ENCODE peak calls at places on chromosomes 12 and 14, in five cellular contexts. P is CD8-positive, alpha-beta memory T cell; Q is neural progenitor cell; R is tibial artery; X is pancreas. A is an unnamed sample. For H3K4me1, the result is how much of the 10 kb centered on the place peaks cover.

GRCh38 chr14:41532255-41532654 is 74.4 kb upstream of the LRFN5 start:
- DNase-seq in X (no peak), R (no peak), Q (no peak), P (no peak), A (no peak)

GRCh38 chr12:42936991-42937390 is 347.4 kb upstream of the PRICKLE1 start:
- DNase-seq in Q (no peak), X (no peak), P (no peak), R (no peak), A (no peak)

GRCh38 chr14:75566321-75566720 is 12.1 kb upstream of the FLVCR2 start:
- DNase-seq in R (no peak), X (no peak), Q (no peak), P (no peak), A (peak)

GRCh38 chr14:36264107-36264506 is 56.3 kb downstream of the MBIP start:
- DNase-seq in R (no peak), P (no peak), X (no peak), Q (no peak), A (no peak)

GRCh38 chr12:42094277-42094676 is 50.4 kb downstream of the GXYLT1 start:
- DNase-seq in Q (no peak), R (no peak), P (peak), X (no peak), A (peak)

GRCh38 chr12:69555461-69555860 is 29.8 kb upstream of the CCT2 start:
- DNase-seq in R (no peak), Q (no peak), X (no peak), P (no peak), A (no peak)

GRCh38 chr12:55142896-55143870 is 17.0 kb downstream of the OR9K2 start:
- DNase-seq in Q (peak), R (no peak), P (peak), X (peak), A (peak)

GRCh38 chr12:92753976-92754885 is 51.4 kb downstream of the PLEKHG7 start:
- DNase-seq in X (no peak), P (no peak), Q (no peak), R (no peak), A (no peak)

GRCh38 chr12:22257100-22257499 is 77.4 kb downstream of the ST8SIA1 start:
- DNase-seq in R (no peak), P (no peak), Q (no peak), X (no peak), A (no peak)

GRCh38 chr12:111867531-111867930 is 25.5 kb downstream of the MAPKAPK5 start:
- DNase-seq in Q (no peak), R (no peak), X (no peak), P (no peak), A (no peak)

GRCh38 chr12:27498761-27499160 is 25.2 kb upstream of the PPFIBP1 start:
- DNase-seq in P (no peak), R (no peak), Q (no peak), X (no peak), A (no peak)

GRCh38 chr12:50550530-50551223 is 45.9 kb downstream of the DIP2B start:
- DNase-seq in P (no peak), X (no peak), Q (no peak), R (no peak), A (no peak)

GRCh38 chr12:81758421-81759214 is 532 bp downstream of the PPFIA2 start:
- DNase-seq in P (no peak), X (no peak), Q (peak), R (peak), A (no peak)

GRCh38 chr14:89240414-89240813 is 176.6 kb downstream of the FOXN3 start:
- DNase-seq in P (no peak), R (no peak), X (no peak), Q (no peak), A (no peak)

GRCh38 chr14:101022916-101023435 is 119.5 kb upstream of the RTL1 start:
- DNase-seq in X (peak), P (no peak), Q (no peak), R (no peak), A (no peak)

GRCh38 chr12:5244513-5244972 is 187.4 kb upstream of the NTF3 start:
- DNase-seq in P (no peak), R (no peak), X (no peak), Q (peak), A (no peak)

GRCh38 chr12:111467092-111467861 is 61.6 kb downstream of the SH2B3 start:
- DNase-seq in R (no peak), P (no peak), X (no peak), Q (no peak), A (peak)

GRCh38 chr12:67469666-67470065 is 178.9 kb upstream of the DYRK2 start:
- DNase-seq in R (no peak), X (no peak), P (no peak), Q (peak), A (no peak)

GRCh38 chr14:68685419-68686211 is 107.3 kb downstream of the ZFP36L1 start:
- DNase-seq in X (no peak), Q (no peak), R (no peak), P (peak), A (peak)

GRCh38 chr14:68686212-68686478 is 106.7 kb downstream of the ZFP36L1 start:
- DNase-seq in R (no peak), P (no peak), X (no peak), Q (no peak), A (no peak)

GRCh38 chr14:68684466-68685418 is 108.1 kb downstream of the ZFP36L1 start:
- DNase-seq in P (no peak), X (no peak), R (no peak), Q (no peak), A (no peak)

GRCh38 chr14:68687746-68688145 is 105.1 kb downstream of the ZFP36L1 start:
- DNase-seq in R (peak), X (no peak), Q (no peak), P (no peak), A (no peak)

GRCh38 chr14:68686724-68687123 is 106.1 kb downstream of the ZFP36L1 start:
- DNase-seq in Q (no peak), P (no peak), X (no peak), R (no peak), A (no peak)
- H3K4me1 ChIP-seq in Q (half or more), P (under half), X (under half), R (under half), A (under half)

GRCh38 chr12:57129311-57130288 is 1.3 kb downstream of the LRP1 start:
- DNase-seq in Q (peak), X (no peak), P (no peak), R (peak), A (no peak)

GRCh38 chr12:57131896-57132744 is 3.8 kb downstream of the LRP1 start:
- DNase-seq in X (no peak), P (no peak), Q (no peak), R (peak), A (no peak)

GRCh38 chr12:57128519-57129247 is 400 bp downstream of the LRP1 start:
- DNase-seq in P (no peak), R (no peak), X (no peak), Q (peak), A (no peak)

GRCh38 chr12:57133013-57133569 is 4.8 kb downstream of the LRP1 start:
- DNase-seq in X (no peak), Q (peak), P (no peak), R (no peak), A (no peak)

GRCh38 chr12:57130941-57131340 is 2.7 kb downstream of the LRP1 start:
- DNase-seq in R (no peak), Q (no peak), P (no peak), X (no peak), A (no peak)
- H3K4me1 ChIP-seq in R (half or more), Q (under half), P (under half), X (under half), A (under half)

DNA sequence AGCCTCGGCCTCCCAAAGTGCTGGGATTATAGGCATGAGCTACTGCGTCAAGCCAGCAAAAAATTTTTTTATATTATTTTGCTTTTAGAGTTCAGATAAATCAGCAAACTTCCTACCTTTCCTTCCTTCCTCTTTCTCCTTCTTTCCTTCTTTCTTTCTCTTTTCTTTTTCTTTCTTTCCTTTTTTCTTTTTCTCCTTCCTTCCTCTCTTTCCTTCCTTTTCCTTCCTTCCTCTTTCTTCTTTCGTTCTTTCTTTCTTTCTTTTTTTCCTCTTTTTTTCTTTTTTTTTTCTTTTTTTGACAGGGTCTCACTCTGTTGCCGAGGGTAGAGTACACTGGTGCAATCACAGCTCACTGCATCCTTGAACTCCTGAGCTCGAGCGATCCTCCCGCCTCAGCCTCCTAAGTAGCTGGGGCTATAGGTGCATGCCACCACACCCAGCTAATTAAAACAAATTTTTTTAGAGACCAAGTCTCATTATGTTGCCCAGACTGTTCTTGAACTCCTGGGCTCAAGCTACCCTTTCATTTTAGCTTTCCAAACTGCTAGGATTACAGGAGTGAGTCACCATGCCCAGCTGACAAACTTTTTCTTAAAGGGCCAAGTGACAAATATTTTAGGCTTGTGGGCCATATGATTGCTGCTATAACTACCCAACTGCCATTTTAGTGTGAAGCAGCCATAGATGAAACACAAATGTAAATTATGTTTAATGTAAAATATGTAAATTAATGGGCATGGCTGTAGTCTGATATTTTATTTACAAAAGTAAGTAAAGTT is 7.1 kb upstream of the WASHC4 start:
- DNase-seq in Q (no peak), P (no peak), R (no peak), X (no peak), A (no peak)
- H3K4me1 ChIP-seq in Q (under half), P (under half), R (under half), X (under half), A (under half)

DNA sequence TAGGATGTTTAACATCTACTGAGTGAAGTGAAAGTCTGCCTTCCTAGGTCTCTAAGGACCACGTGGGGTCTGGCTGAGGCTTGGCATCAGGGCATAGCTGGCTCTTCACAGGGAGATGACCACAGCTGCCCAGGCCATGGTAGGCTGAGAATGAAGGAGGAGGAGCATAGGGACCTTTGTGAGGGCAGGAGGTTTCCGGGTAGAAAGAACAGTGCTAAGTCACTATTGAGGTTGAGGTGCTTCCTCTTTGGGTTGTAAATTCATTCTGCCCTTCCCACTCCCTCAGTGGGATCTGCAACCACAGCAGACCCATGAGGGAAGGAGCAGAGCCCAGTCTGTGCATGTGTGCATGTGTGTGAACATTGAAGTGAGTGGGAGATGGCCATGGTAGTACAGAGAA is 909.6 kb downstream of the VRK1 start:
- DNase-seq in X (no peak), P (no peak), R (no peak), Q (no peak), A (no peak)
- H3K4me1 ChIP-seq in X (under half), P (half or more), R (under half), Q (under half), A (half or more)

GRCh38 chr14:59347511-59347900 is 117.7 kb downstream of the GPR135 start:
- DNase-seq in X (no peak), Q (no peak), P (no peak), R (no peak), A (no peak)
- H3K4me1 ChIP-seq in X (under half), Q (under half), P (under half), R (half or more), A (under half)

DNA sequence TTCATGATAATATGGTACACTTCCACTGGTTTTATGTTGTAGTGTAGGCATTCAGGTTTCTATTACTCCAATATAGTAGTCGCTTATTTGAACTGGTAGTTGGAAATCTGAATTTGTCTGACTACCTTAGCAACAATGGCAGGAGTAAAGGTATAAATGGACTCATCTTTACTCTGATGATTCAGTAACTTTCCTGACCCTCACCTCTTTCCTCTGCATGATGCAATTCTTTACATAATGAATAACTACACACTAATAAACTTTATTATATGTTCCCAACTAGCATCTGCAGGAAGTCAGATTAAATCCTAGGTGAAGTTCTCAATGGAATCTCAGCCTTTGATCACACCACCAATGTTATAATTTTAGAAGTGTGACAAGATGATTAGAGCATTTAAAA is 70.5 kb upstream of the ATP2B1 start:
- DNase-seq in X (no peak), R (no peak), Q (no peak), P (no peak), A (no peak)
- H3K4me1 ChIP-seq in X (under half), R (under half), Q (under half), P (under half), A (under half)